ENCODE peak calls at places on chromosome 2, in eight cellular contexts. K is astrocyte of the spinal cord, S is colonic mucosa, F is thoracic aorta, R is lower lobe of right lung, E is ascending aorta, A is A549, O is PC-9. W is an unnamed sample.

GRCh38 chr2:219207884-219208740 is 1.5 kb downstream of the ZFAND2B start:
- DNase-seq in K (peak; percentile 22), S (peak; percentile 29), F (no peak), R (no peak), E (no peak), A (no peak), O (no peak), W (no peak)

GRCh38 chr2:48914477-48915077 is 159.1 kb upstream of the LHCGR start:
- DNase-seq in K (no peak), S (no peak), F (no peak), R (no peak), E (no peak), A (no peak), O (no peak), W (no peak)

GRCh38 chr2:64018715-64019082 is 529 bp downstream of the VPS54 start:
- DNase-seq in K (peak; percentile 53), S (peak; percentile 51), F (no peak), R (peak; percentile 75), E (no peak), A (no peak), O (no peak), W (no peak)

GRCh38 chr2:130920417-130921030 is 83.8 kb downstream of the ARHGEF4 start:
- DNase-seq in K (peak; percentile 72), S (peak; percentile 78), F (no peak), R (peak; percentile 62), E (no peak), A (peak; percentile 75), O (peak; percentile 61), W (peak; percentile 25)

GRCh38 chr2:231425811-231426703 is 30.5 kb downstream of the B3GNT7 start:
- DNase-seq in K (no peak), S (no peak), F (no peak), R (no peak), E (no peak), A (no peak), O (peak; percentile 79), W (peak; percentile 86)

GRCh38 chr2:148515976-148516375 is 128.6 kb upstream of the EPC2 start:
- DNase-seq in K (peak; percentile 36), S (no peak), F (no peak), R (no peak), E (no peak), A (no peak), O (no peak), W (no peak)

GRCh38 chr2:105919191-105919811 is 174.6 kb downstream of the NCK2 start:
- DNase-seq in K (no peak), S (peak; percentile 43), F (no peak), R (no peak), E (no peak), A (no peak), O (peak; percentile 62), W (no peak)

GRCh38 chr2:46847185-46847710 is 68.4 kb downstream of the MCFD2 start:
- DNase-seq in K (peak; percentile 94), S (peak; percentile 97), F (peak; percentile 83), R (peak; percentile 94), E (peak; percentile 86), A (peak; percentile 52), O (peak; percentile 77), W (no peak)

GRCh38 chr2:183349046-183349445 is 224.8 kb downstream of the NUP35 start:
- DNase-seq in K (no peak), S (no peak), F (no peak), R (no peak), E (no peak), A (no peak), O (no peak), W (no peak)

GRCh38 chr2:126855606-126856005 is 43.1 kb upstream of the TEX51 start:
- DNase-seq in K (no peak), S (no peak), F (no peak), R (no peak), E (no peak), A (no peak), O (peak; percentile 18), W (no peak)

GRCh38 chr2:177314194-177314593 is 49.7 kb upstream of the NFE2L2 start:
- DNase-seq in K (peak; percentile 82), S (no peak), F (no peak), R (no peak), E (no peak), A (no peak), O (peak; percentile 54), W (no peak)

GRCh38 chr2:230054079-230054478 is 14.6 kb downstream of the SLC16A14 start:
- DNase-seq in K (peak; percentile 70), S (no peak), F (no peak), R (no peak), E (no peak), A (no peak), O (peak; percentile 90), W (no peak)

GRCh38 chr2:126655500-126656310 is at the start of gene GYPC:
- DNase-seq in K (peak; percentile 69), S (peak; percentile 42), F (peak; percentile 41), R (peak; percentile 76), E (peak; percentile 53), A (no peak), O (no peak), W (peak; percentile 81)

GRCh38 chr2:234682492-234683228 is 185.8 kb upstream of the ARL4C start:
- DNase-seq in K (peak; percentile 23), S (no peak), F (no peak), R (no peak), E (no peak), A (no peak), O (no peak), W (no peak)

GRCh38 chr2:96267159-96267971 is 1.3 kb downstream of the CIAO1 start:
- DNase-seq in K (peak; percentile 38), S (peak; percentile 34), F (no peak), R (peak; percentile 66), E (no peak), A (peak; percentile 39), O (no peak), W (peak; percentile 59)

GRCh38 chr2:174682578-174683391 is 81.5 kb downstream of the CHRNA1 start:
- DNase-seq in K (peak; percentile 58), S (peak; percentile 58), F (no peak), R (peak; percentile 75), E (no peak), A (peak; percentile 55), O (no peak), W (no peak)

GRCh38 chr2:3179208-3179607 is 198.4 kb downstream of the EIPR1 start:
- DNase-seq in K (no peak), S (no peak), F (no peak), R (no peak), E (no peak), A (no peak), O (no peak), W (no peak)

GRCh38 chr2:42659601-42660000 is 91.2 kb downstream of the MTA3 start:
- DNase-seq in K (peak; percentile 17), S (no peak), F (no peak), R (no peak), E (no peak), A (no peak), O (no peak), W (no peak)

GRCh38 chr2:230636684-230637271 is 75.9 kb upstream of the CAB39 start:
- DNase-seq in K (no peak), S (no peak), F (no peak), R (no peak), E (no peak), A (no peak), O (no peak), W (no peak)

GRCh38 chr2:200742426-200742825 is 69.3 kb upstream of the BZW1 start:
- DNase-seq in K (peak; percentile 28), S (no peak), F (no peak), R (peak; percentile 57), E (peak; percentile 69), A (no peak), O (no peak), W (no peak)

DNA sequence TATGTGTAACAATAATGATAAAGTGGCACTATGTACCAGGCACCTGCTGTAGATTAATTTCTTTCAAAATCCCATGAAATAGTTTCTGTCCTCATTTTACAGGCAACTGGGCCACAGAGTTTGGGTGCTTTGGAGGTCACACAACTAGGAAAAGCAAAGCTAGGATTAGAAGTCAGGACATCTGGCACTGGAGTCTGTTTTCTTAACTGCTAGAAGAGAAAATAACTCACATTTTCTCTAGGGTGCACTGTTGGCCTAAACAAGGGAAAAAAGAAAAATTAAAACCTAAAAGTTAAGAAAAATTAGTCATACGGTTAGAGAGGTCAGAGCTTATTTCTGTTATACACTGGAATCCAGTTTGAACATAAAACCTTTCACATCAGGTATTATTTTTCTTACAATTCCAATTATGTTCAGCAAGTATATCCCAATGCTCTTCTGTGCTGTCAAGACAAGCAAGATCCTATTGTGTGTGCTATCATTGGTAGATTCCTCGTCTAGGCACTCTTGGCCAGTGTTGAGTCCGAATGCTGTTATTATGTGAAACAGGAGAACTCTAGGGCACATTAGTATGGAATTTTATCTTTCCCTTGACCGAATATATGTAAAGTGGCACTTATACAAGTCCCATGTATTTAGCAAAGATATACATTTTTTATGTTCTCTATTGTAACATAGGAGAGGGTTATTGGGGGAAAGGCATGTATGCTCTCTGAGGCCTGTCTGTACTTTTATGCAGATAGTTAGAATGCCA is 1.5 kb upstream of the OSGEPL1 start:
- DNase-seq in K (peak; percentile 20), S (no peak), F (no peak), R (no peak), E (no peak), A (no peak), O (no peak), W (no peak)
- H3K4me3 ChIP-seq in K (no peak overlapping the region), S (no peak overlapping the region), F (peak overlapping the region; percentile 87), R (no peak overlapping the region), E (peak overlapping the region; percentile 71), A (peak overlapping the region; percentile 95), O (peak overlapping the region; percentile 81), W (peak overlapping the region; percentile 73)

GRCh38 chr2:176094307-176094706 is 1.8 kb downstream of the HOXD13 start:
- DNase-seq in K (no peak), S (no peak), F (no peak), R (no peak), E (no peak), A (no peak), O (no peak), W (no peak)
- H3K4me3 ChIP-seq in K (no peak overlapping the region), S (no peak overlapping the region), F (no peak overlapping the region), R (no peak overlapping the region), E (no peak overlapping the region), A (no peak overlapping the region), O (no peak overlapping the region), W (no peak overlapping the region)

DNA sequence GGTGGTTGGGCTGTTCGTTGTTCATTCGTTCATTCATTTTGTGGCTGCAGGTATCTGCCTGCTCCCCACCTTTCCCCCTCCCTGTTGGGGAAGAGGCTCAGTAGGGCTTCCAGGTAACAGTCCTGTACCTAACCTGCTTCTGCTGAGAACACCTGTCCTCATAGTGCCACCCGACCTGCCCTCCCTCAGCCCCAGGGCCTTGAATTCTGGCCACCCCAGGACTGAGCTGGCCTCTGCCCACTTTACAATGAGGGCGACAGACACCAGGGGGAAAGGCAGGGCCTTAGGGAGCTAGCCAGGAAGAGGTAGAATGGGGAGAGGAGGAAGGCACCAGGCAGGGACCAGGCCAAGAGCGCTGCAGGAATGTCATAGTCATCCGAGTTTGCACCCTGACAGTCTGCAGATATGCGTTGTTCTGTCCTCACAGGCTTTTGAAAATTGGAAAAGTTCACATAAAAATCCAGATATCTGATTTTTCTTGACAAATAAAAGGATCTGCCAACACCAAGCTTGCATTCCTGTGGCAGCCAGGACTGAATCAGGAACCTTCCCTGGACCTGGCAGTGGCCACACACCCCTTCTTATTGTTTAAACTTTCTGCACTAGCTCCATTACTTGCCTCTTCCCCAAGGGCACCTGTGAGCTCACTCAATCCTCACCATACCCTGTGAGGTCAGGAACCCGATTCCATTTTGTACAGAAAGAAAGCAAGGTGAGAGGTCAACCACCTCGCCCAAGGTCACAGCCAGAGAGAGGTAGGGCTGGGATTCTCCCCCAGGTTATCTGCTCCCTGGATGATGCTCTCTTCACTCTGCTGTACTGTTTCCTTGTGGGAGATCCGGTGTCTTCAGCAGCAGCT is 35.3 kb upstream of the MRPL33 start:
- DNase-seq in K (no peak), S (no peak), F (no peak), R (no peak), E (no peak), A (no peak), O (no peak), W (no peak)
- H3K4me3 ChIP-seq in K (no peak overlapping the region), S (peak overlapping the region; percentile 28), F (peak overlapping the region; percentile 71), R (peak overlapping the region; percentile 62), E (peak overlapping the region; percentile 67), A (no peak overlapping the region), O (peak overlapping the region; percentile 72), W (no peak overlapping the region)

GRCh38 chr2:110770308-110770695 is 37.9 kb downstream of the ACOXL start:
- DNase-seq in K (no peak), S (no peak), F (no peak), R (no peak), E (no peak), A (no peak), O (no peak), W (no peak)
- H3K4me3 ChIP-seq in K (no peak overlapping the region), S (no peak overlapping the region), F (no peak overlapping the region), R (no peak overlapping the region), E (no peak overlapping the region), A (no peak overlapping the region), O (no peak overlapping the region), W (no peak overlapping the region)

W was measured in Jurkat, Clone E6-1.